ENCODE peak calls at places on chromosome 1, in ten cellular contexts. One of them, this sample, is unnamed.
A peak's percentile ranks its signal among the peaks of the same experiment; 100 is the strongest.

GRCh38 chr1:84504580-84505021 is 1.6 kb upstream of the SPATA1 start:
- DNase-seq in cardiac muscle cell: peak; percentile 74
- DNase-seq in amniotic epithelial cell: peak; percentile 82
- DNase-seq in M059J: peak; percentile 78
- DNase-seq in memory B cell: no peak
- DNase-seq in HFFc6: peak; percentile 48
- DNase-seq in cardiac fibroblast: peak; percentile 72
- DNase-seq in colonic mucosa: no peak
- DNase-seq in GM19239: no peak
- DNase-seq in lower lobe of right lung: no peak
- DNase-seq in this sample: no peak

GRCh38 chr1:109163549-109163948 is 49.6 kb downstream of the ELAPOR1 start:
- DNase-seq in M059J: no peak
- DNase-seq in cardiac muscle cell: no peak
- DNase-seq in cardiac fibroblast: no peak
- DNase-seq in HFFc6: no peak
- DNase-seq in memory B cell: no peak
- DNase-seq in GM19239: no peak
- DNase-seq in colonic mucosa: no peak
- DNase-seq in amniotic epithelial cell: no peak
- DNase-seq in lower lobe of right lung: no peak
- DNase-seq in this sample: no peak

GRCh38 chr1:27109103-27109822 is 45.7 kb downstream of the SLC9A1 start:
- DNase-seq in cardiac muscle cell: peak; percentile 29
- DNase-seq in colonic mucosa: peak; percentile 59
- DNase-seq in GM19239: no peak
- DNase-seq in M059J: no peak
- DNase-seq in memory B cell: no peak
- DNase-seq in cardiac fibroblast: peak; percentile 38
- DNase-seq in lower lobe of right lung: no peak
- DNase-seq in HFFc6: peak; percentile 26
- DNase-seq in amniotic epithelial cell: peak; percentile 27
- DNase-seq in this sample: no peak

GRCh38 chr1:55044617-55045397 is 5.5 kb downstream of the PCSK9 start:
- DNase-seq in cardiac muscle cell: no peak
- DNase-seq in amniotic epithelial cell: no peak
- DNase-seq in colonic mucosa: no peak
- DNase-seq in GM19239: no peak
- DNase-seq in memory B cell: no peak
- DNase-seq in cardiac fibroblast: no peak
- DNase-seq in HFFc6: no peak
- DNase-seq in lower lobe of right lung: no peak
- DNase-seq in M059J: no peak
- DNase-seq in this sample: no peak

GRCh38 chr1:150551049-150551783 is 2.0 kb downstream of the ADAMTSL4 start:
- DNase-seq in GM19239: no peak
- DNase-seq in lower lobe of right lung: no peak
- DNase-seq in cardiac fibroblast: no peak
- DNase-seq in amniotic epithelial cell: no peak
- DNase-seq in HFFc6: no peak
- DNase-seq in M059J: no peak
- DNase-seq in cardiac muscle cell: no peak
- DNase-seq in colonic mucosa: no peak
- DNase-seq in memory B cell: no peak
- DNase-seq in this sample: no peak

GRCh38 chr1:157086299-157086698 is 13.3 kb downstream of the ETV3L start:
- DNase-seq in colonic mucosa: peak; percentile 12
- DNase-seq in cardiac fibroblast: no peak
- DNase-seq in memory B cell: no peak
- DNase-seq in GM19239: no peak
- DNase-seq in HFFc6: no peak
- DNase-seq in cardiac muscle cell: no peak
- DNase-seq in M059J: no peak
- DNase-seq in lower lobe of right lung: no peak
- DNase-seq in amniotic epithelial cell: no peak
- DNase-seq in this sample: no peak

GRCh38 chr1:56291374-56291841 is 288.0 kb downstream of the PLPP3 start:
- DNase-seq in HFFc6: no peak
- DNase-seq in M059J: no peak
- DNase-seq in amniotic epithelial cell: peak; percentile 24
- DNase-seq in cardiac fibroblast: peak; percentile 5
- DNase-seq in memory B cell: no peak
- DNase-seq in lower lobe of right lung: peak; percentile 42
- DNase-seq in colonic mucosa: no peak
- DNase-seq in GM19239: no peak
- DNase-seq in cardiac muscle cell: peak; percentile 16
- DNase-seq in this sample: no peak

GRCh38 chr1:119093721-119094120 is 46.7 kb downstream of the WARS2 start:
- DNase-seq in memory B cell: no peak
- DNase-seq in lower lobe of right lung: no peak
- DNase-seq in colonic mucosa: no peak
- DNase-seq in cardiac fibroblast: no peak
- DNase-seq in amniotic epithelial cell: peak; percentile 40
- DNase-seq in cardiac muscle cell: no peak
- DNase-seq in HFFc6: peak; percentile 41
- DNase-seq in GM19239: no peak
- DNase-seq in M059J: peak; percentile 55
- DNase-seq in this sample: no peak

GRCh38 chr1:241391926-241392710 is 35.1 kb upstream of the RGS7 start:
- DNase-seq in cardiac muscle cell: no peak
- DNase-seq in colonic mucosa: no peak
- DNase-seq in cardiac fibroblast: no peak
- DNase-seq in GM19239: no peak
- DNase-seq in amniotic epithelial cell: no peak
- DNase-seq in HFFc6: no peak
- DNase-seq in memory B cell: no peak
- DNase-seq in M059J: peak; percentile 58
- DNase-seq in lower lobe of right lung: no peak
- DNase-seq in this sample: no peak

GRCh38 chr1:31672988-31673387 is 28.3 kb upstream of the PEF1 start:
- DNase-seq in cardiac muscle cell: no peak
- DNase-seq in memory B cell: no peak
- DNase-seq in M059J: no peak
- DNase-seq in HFFc6: no peak
- DNase-seq in amniotic epithelial cell: no peak
- DNase-seq in GM19239: no peak
- DNase-seq in colonic mucosa: no peak
- DNase-seq in cardiac fibroblast: no peak
- DNase-seq in lower lobe of right lung: no peak
- DNase-seq in this sample: no peak

GRCh38 chr1:59323879-59324278 is 27.0 kb downstream of the FGGY start:
- DNase-seq in lower lobe of right lung: no peak
- DNase-seq in colonic mucosa: no peak
- DNase-seq in GM19239: no peak
- DNase-seq in cardiac fibroblast: no peak
- DNase-seq in M059J: peak; percentile 21
- DNase-seq in cardiac muscle cell: no peak
- DNase-seq in amniotic epithelial cell: no peak
- DNase-seq in HFFc6: peak; percentile 27
- DNase-seq in memory B cell: no peak
- DNase-seq in this sample: no peak

GRCh38 chr1:198363752-198364151 is 176.7 kb downstream of the ATP6V1G3 start:
- DNase-seq in memory B cell: no peak
- DNase-seq in colonic mucosa: no peak
- DNase-seq in HFFc6: no peak
- DNase-seq in M059J: no peak
- DNase-seq in lower lobe of right lung: no peak
- DNase-seq in cardiac muscle cell: no peak
- DNase-seq in GM19239: no peak
- DNase-seq in cardiac fibroblast: no peak
- DNase-seq in amniotic epithelial cell: no peak
- DNase-seq in this sample: no peak

GRCh38 chr1:29236743-29236992 is 346 bp downstream of the PTPRU start:
- DNase-seq in GM19239: no peak
- DNase-seq in cardiac fibroblast: peak; percentile 33
- DNase-seq in colonic mucosa: no peak
- DNase-seq in M059J: peak; percentile 29
- DNase-seq in amniotic epithelial cell: no peak
- DNase-seq in lower lobe of right lung: peak; percentile 62
- DNase-seq in cardiac muscle cell: no peak
- DNase-seq in memory B cell: no peak
- DNase-seq in HFFc6: no peak
- DNase-seq in this sample: no peak

GRCh38 chr1:245441699-245442098 is 286.9 kb downstream of the KIF26B start:
- DNase-seq in memory B cell: no peak
- DNase-seq in lower lobe of right lung: no peak
- DNase-seq in HFFc6: peak; percentile 15
- DNase-seq in GM19239: no peak
- DNase-seq in cardiac muscle cell: peak; percentile 67
- DNase-seq in M059J: no peak
- DNase-seq in colonic mucosa: no peak
- DNase-seq in amniotic epithelial cell: no peak
- DNase-seq in cardiac fibroblast: peak; percentile 46
- DNase-seq in this sample: no peak

GRCh38 chr1:193335797-193336428 is 149.5 kb upstream of the B3GALT2 start:
- DNase-seq in M059J: no peak
- DNase-seq in HFFc6: peak; percentile 63
- DNase-seq in cardiac muscle cell: peak; percentile 57
- DNase-seq in lower lobe of right lung: no peak
- DNase-seq in amniotic epithelial cell: peak; percentile 71
- DNase-seq in GM19239: no peak
- DNase-seq in cardiac fibroblast: peak; percentile 70
- DNase-seq in memory B cell: no peak
- DNase-seq in colonic mucosa: no peak
- DNase-seq in this sample: no peak

GRCh38 chr1:240967070-240967724 is 355.2 kb upstream of the GREM2 start:
- DNase-seq in amniotic epithelial cell: no peak
- DNase-seq in HFFc6: peak; percentile 45
- DNase-seq in lower lobe of right lung: no peak
- DNase-seq in cardiac muscle cell: no peak
- DNase-seq in memory B cell: no peak
- DNase-seq in colonic mucosa: no peak
- DNase-seq in cardiac fibroblast: peak; percentile 58
- DNase-seq in M059J: peak; percentile 47
- DNase-seq in GM19239: no peak
- DNase-seq in this sample: no peak

GRCh38 chr1:19560480-19560879 is 75.1 kb upstream of the CAPZB start:
- DNase-seq in amniotic epithelial cell: no peak
- DNase-seq in cardiac fibroblast: no peak
- DNase-seq in memory B cell: no peak
- DNase-seq in HFFc6: no peak
- DNase-seq in GM19239: no peak
- DNase-seq in colonic mucosa: no peak
- DNase-seq in lower lobe of right lung: no peak
- DNase-seq in M059J: no peak
- DNase-seq in cardiac muscle cell: no peak
- DNase-seq in this sample: no peak

GRCh38 chr1:204431310-204432184 is 19.9 kb upstream of the PPP1R15B start:
- DNase-seq in amniotic epithelial cell: peak; percentile 82
- DNase-seq in GM19239: peak; percentile 68
- DNase-seq in lower lobe of right lung: peak; percentile 89
- DNase-seq in cardiac fibroblast: peak; percentile 87
- DNase-seq in colonic mucosa: peak; percentile 83
- DNase-seq in HFFc6: peak; percentile 60
- DNase-seq in M059J: peak; percentile 61
- DNase-seq in memory B cell: peak; percentile 75
- DNase-seq in cardiac muscle cell: peak; percentile 90
- DNase-seq in this sample: no peak

GRCh38 chr1:109714661-109715372 is 2.8 kb downstream of the GSTM5 start:
- DNase-seq in cardiac fibroblast: no peak
- DNase-seq in M059J: no peak
- DNase-seq in HFFc6: no peak
- DNase-seq in memory B cell: no peak
- DNase-seq in colonic mucosa: no peak
- DNase-seq in amniotic epithelial cell: no peak
- DNase-seq in lower lobe of right lung: no peak
- DNase-seq in cardiac muscle cell: no peak
- DNase-seq in GM19239: no peak
- DNase-seq in this sample: no peak